ENCODE peak calls at places on chromosomes 6 and 20, in eight cellular contexts. One of them, this sample, is unnamed. For H3K4me1, the result is how much of the 10 kb centered on the place peaks cover.

GRCh38 chr6:56347526-56347925 is 100.1 kb upstream of the COL21A1 start:
- DNase-seq in uterus: no peak
- DNase-seq in transverse colon: no peak
- DNase-seq in lower lobe of right lung: no peak
- DNase-seq in psoas muscle: no peak
- DNase-seq in cardiac muscle cell: no peak
- DNase-seq in hepatocyte: no peak
- DNase-seq in HepG2: no peak
- DNase-seq in this sample: no peak

GRCh38 chr6:7673063-7673536 is 52.8 kb upstream of the BMP6 start:
- DNase-seq in uterus: peak
- DNase-seq in transverse colon: peak
- DNase-seq in lower lobe of right lung: peak
- DNase-seq in psoas muscle: peak
- DNase-seq in cardiac muscle cell: peak
- DNase-seq in hepatocyte: peak
- DNase-seq in HepG2: no peak
- DNase-seq in this sample: peak

GRCh38 chr20:24935140-24935539 is 13.9 kb upstream of the CST7 start:
- DNase-seq in uterus: no peak
- DNase-seq in transverse colon: no peak
- DNase-seq in lower lobe of right lung: peak
- DNase-seq in psoas muscle: no peak
- DNase-seq in cardiac muscle cell: no peak
- DNase-seq in hepatocyte: no peak
- DNase-seq in HepG2: no peak
- DNase-seq in this sample: no peak

GRCh38 chr6:106115231-106115630 is 29.1 kb downstream of the PRDM1 start:
- DNase-seq in uterus: no peak
- DNase-seq in transverse colon: no peak
- DNase-seq in lower lobe of right lung: no peak
- DNase-seq in psoas muscle: no peak
- DNase-seq in cardiac muscle cell: no peak
- DNase-seq in hepatocyte: no peak
- DNase-seq in HepG2: no peak
- DNase-seq in this sample: no peak

GRCh38 chr6:87736809-87737540 is 34.9 kb upstream of the AKIRIN2 start:
- DNase-seq in uterus: no peak
- DNase-seq in transverse colon: no peak
- DNase-seq in lower lobe of right lung: no peak
- DNase-seq in psoas muscle: no peak
- DNase-seq in cardiac muscle cell: no peak
- DNase-seq in hepatocyte: no peak
- DNase-seq in HepG2: no peak
- DNase-seq in this sample: no peak

GRCh38 chr6:159829515-159829914 is 29.4 kb downstream of the PNLDC1 start:
- DNase-seq in uterus: no peak
- DNase-seq in transverse colon: no peak
- DNase-seq in lower lobe of right lung: peak
- DNase-seq in psoas muscle: no peak
- DNase-seq in cardiac muscle cell: no peak
- DNase-seq in hepatocyte: no peak
- DNase-seq in HepG2: no peak
- DNase-seq in this sample: no peak

GRCh38 chr20:32453467-32454163 is 95.5 kb downstream of the ASXL1 start:
- DNase-seq in uterus: no peak
- DNase-seq in transverse colon: no peak
- DNase-seq in lower lobe of right lung: peak
- DNase-seq in psoas muscle: no peak
- DNase-seq in cardiac muscle cell: no peak
- DNase-seq in hepatocyte: no peak
- DNase-seq in HepG2: no peak
- DNase-seq in this sample: no peak

GRCh38 chr6:170026272-170027110 is 264.4 kb downstream of the DLL1 start:
- DNase-seq in uterus: no peak
- DNase-seq in transverse colon: peak
- DNase-seq in lower lobe of right lung: peak
- DNase-seq in psoas muscle: no peak
- DNase-seq in cardiac muscle cell: no peak
- DNase-seq in hepatocyte: peak
- DNase-seq in HepG2: no peak
- DNase-seq in this sample: no peak

GRCh38 chr6:17167327-17167979 is 65.6 kb downstream of the STMND1 start:
- DNase-seq in uterus: no peak
- DNase-seq in transverse colon: peak
- DNase-seq in lower lobe of right lung: peak
- DNase-seq in psoas muscle: peak
- DNase-seq in cardiac muscle cell: peak
- DNase-seq in hepatocyte: peak
- DNase-seq in HepG2: peak
- DNase-seq in this sample: no peak

GRCh38 chr20:19802492-19803158 is 44.6 kb downstream of the RIN2 start:
- DNase-seq in uterus: no peak
- DNase-seq in transverse colon: no peak
- DNase-seq in lower lobe of right lung: no peak
- DNase-seq in psoas muscle: no peak
- DNase-seq in cardiac muscle cell: peak
- DNase-seq in hepatocyte: peak
- DNase-seq in HepG2: peak
- DNase-seq in this sample: no peak

GRCh38 chr6:116586738-116587137 is 15.4 kb downstream of the RWDD1 start:
- DNase-seq in uterus: no peak
- DNase-seq in transverse colon: no peak
- DNase-seq in lower lobe of right lung: no peak
- DNase-seq in psoas muscle: no peak
- DNase-seq in cardiac muscle cell: no peak
- DNase-seq in hepatocyte: no peak
- DNase-seq in HepG2: no peak
- DNase-seq in this sample: no peak

GRCh38 chr20:32993484-32994050 is 10.7 kb downstream of the SUN5 start:
- DNase-seq in uterus: no peak
- DNase-seq in transverse colon: no peak
- DNase-seq in lower lobe of right lung: no peak
- DNase-seq in psoas muscle: no peak
- DNase-seq in cardiac muscle cell: no peak
- DNase-seq in hepatocyte: no peak
- DNase-seq in HepG2: no peak
- DNase-seq in this sample: no peak

GRCh38 chr6:10417681-10418104 is 2.8 kb upstream of the TFAP2A start:
- DNase-seq in uterus: no peak
- DNase-seq in transverse colon: no peak
- DNase-seq in lower lobe of right lung: peak
- DNase-seq in psoas muscle: no peak
- DNase-seq in cardiac muscle cell: no peak
- DNase-seq in hepatocyte: no peak
- DNase-seq in HepG2: no peak
- DNase-seq in this sample: no peak

GRCh38 chr20:51884561-51884960 is 82.2 kb upstream of the SALL4 start:
- DNase-seq in uterus: no peak
- DNase-seq in transverse colon: no peak
- DNase-seq in lower lobe of right lung: no peak
- DNase-seq in psoas muscle: no peak
- DNase-seq in cardiac muscle cell: no peak
- DNase-seq in hepatocyte: no peak
- DNase-seq in HepG2: no peak
- DNase-seq in this sample: no peak

GRCh38 chr6:134814076-134814709 is 135.7 kb downstream of the ALDH8A1 start:
- DNase-seq in uterus: no peak
- DNase-seq in transverse colon: no peak
- DNase-seq in lower lobe of right lung: no peak
- DNase-seq in psoas muscle: no peak
- DNase-seq in cardiac muscle cell: no peak
- DNase-seq in hepatocyte: no peak
- DNase-seq in HepG2: no peak
- DNase-seq in this sample: no peak

GRCh38 chr6:149777624-149778023 is 28.1 kb downstream of the PCMT1 start:
- DNase-seq in uterus: no peak
- DNase-seq in transverse colon: no peak
- DNase-seq in lower lobe of right lung: no peak
- DNase-seq in psoas muscle: no peak
- DNase-seq in cardiac muscle cell: no peak
- DNase-seq in hepatocyte: no peak
- DNase-seq in HepG2: no peak
- DNase-seq in this sample: no peak

GRCh38 chr20:53929974-53930650 is 140.3 kb downstream of the BCAS1 start:
- DNase-seq in uterus: no peak
- DNase-seq in transverse colon: no peak
- DNase-seq in lower lobe of right lung: no peak
- DNase-seq in psoas muscle: no peak
- DNase-seq in cardiac muscle cell: no peak
- DNase-seq in hepatocyte: no peak
- DNase-seq in HepG2: no peak
- DNase-seq in this sample: no peak

GRCh38 chr6:41655706-41656668 is 17.7 kb downstream of the MDFI start:
- DNase-seq in uterus: no peak
- DNase-seq in transverse colon: no peak
- DNase-seq in lower lobe of right lung: peak
- DNase-seq in psoas muscle: no peak
- DNase-seq in cardiac muscle cell: no peak
- DNase-seq in hepatocyte: peak
- DNase-seq in HepG2: no peak
- DNase-seq in this sample: no peak

GRCh38 chr6:32603888-32604287 is 14.2 kb upstream of the HLA-DRB1 start:
- DNase-seq in uterus: no peak
- DNase-seq in transverse colon: no peak
- DNase-seq in lower lobe of right lung: no peak
- DNase-seq in psoas muscle: no peak
- DNase-seq in cardiac muscle cell: no peak
- DNase-seq in hepatocyte: no peak
- DNase-seq in HepG2: no peak
- DNase-seq in this sample: no peak

GRCh38 chr6:52550014-52550575 is 26.8 kb downstream of the TRAM2 start:
- DNase-seq in uterus: no peak
- DNase-seq in transverse colon: no peak
- DNase-seq in lower lobe of right lung: no peak
- DNase-seq in psoas muscle: no peak
- DNase-seq in cardiac muscle cell: no peak
- DNase-seq in hepatocyte: peak
- DNase-seq in HepG2: no peak
- DNase-seq in this sample: no peak
- H3K4me3 ChIP-seq in uterus: no peak
- H3K4me3 ChIP-seq in transverse colon: no peak
- H3K4me3 ChIP-seq in lower lobe of right lung: no peak
- H3K4me3 ChIP-seq in psoas muscle: no peak
- H3K4me3 ChIP-seq in cardiac muscle cell: no peak
- H3K4me3 ChIP-seq in hepatocyte: no peak
- H3K4me3 ChIP-seq in HepG2: no peak
- H3K4me3 ChIP-seq in this sample: no peak

GRCh38 chr6:158268361-158269147 is 43.7 kb upstream of the TULP4 start:
- DNase-seq in uterus: no peak
- DNase-seq in transverse colon: no peak
- DNase-seq in lower lobe of right lung: no peak
- DNase-seq in psoas muscle: no peak
- DNase-seq in cardiac muscle cell: no peak
- DNase-seq in hepatocyte: no peak
- DNase-seq in HepG2: no peak
- DNase-seq in this sample: no peak

GRCh38 chr6:158262755-158263154 is 49.5 kb upstream of the TULP4 start:
- DNase-seq in uterus: no peak
- DNase-seq in transverse colon: no peak
- DNase-seq in lower lobe of right lung: no peak
- DNase-seq in psoas muscle: no peak
- DNase-seq in cardiac muscle cell: no peak
- DNase-seq in hepatocyte: no peak
- DNase-seq in HepG2: no peak
- DNase-seq in this sample: no peak

GRCh38 chr6:158264180-158264579 is 48.1 kb upstream of the TULP4 start:
- DNase-seq in uterus: no peak
- DNase-seq in transverse colon: no peak
- DNase-seq in lower lobe of right lung: no peak
- DNase-seq in psoas muscle: no peak
- DNase-seq in cardiac muscle cell: no peak
- DNase-seq in hepatocyte: no peak
- DNase-seq in HepG2: no peak
- DNase-seq in this sample: no peak

GRCh38 chr6:158269657-158270056 is 42.6 kb upstream of the TULP4 start:
- DNase-seq in uterus: no peak
- DNase-seq in transverse colon: no peak
- DNase-seq in lower lobe of right lung: no peak
- DNase-seq in psoas muscle: no peak
- DNase-seq in cardiac muscle cell: no peak
- DNase-seq in hepatocyte: no peak
- DNase-seq in HepG2: no peak
- DNase-seq in this sample: no peak

GRCh38 chr6:158266131-158266530 is 46.1 kb upstream of the TULP4 start:
- DNase-seq in uterus: no peak
- DNase-seq in transverse colon: no peak
- DNase-seq in lower lobe of right lung: no peak
- DNase-seq in psoas muscle: no peak
- DNase-seq in cardiac muscle cell: no peak
- DNase-seq in hepatocyte: no peak
- DNase-seq in HepG2: no peak
- DNase-seq in this sample: no peak
- TF ChIP-seq CTCF in uterus: no peak
- TF ChIP-seq CTCF in transverse colon: no peak
- TF ChIP-seq CTCF in lower lobe of right lung: no peak
- TF ChIP-seq CTCF in psoas muscle: no peak
- TF ChIP-seq CTCF in cardiac muscle cell: no peak
- TF ChIP-seq CTCF in hepatocyte: no peak
- TF ChIP-seq CTCF in HepG2: no peak
- TF ChIP-seq CTCF in this sample: no peak

DNA sequence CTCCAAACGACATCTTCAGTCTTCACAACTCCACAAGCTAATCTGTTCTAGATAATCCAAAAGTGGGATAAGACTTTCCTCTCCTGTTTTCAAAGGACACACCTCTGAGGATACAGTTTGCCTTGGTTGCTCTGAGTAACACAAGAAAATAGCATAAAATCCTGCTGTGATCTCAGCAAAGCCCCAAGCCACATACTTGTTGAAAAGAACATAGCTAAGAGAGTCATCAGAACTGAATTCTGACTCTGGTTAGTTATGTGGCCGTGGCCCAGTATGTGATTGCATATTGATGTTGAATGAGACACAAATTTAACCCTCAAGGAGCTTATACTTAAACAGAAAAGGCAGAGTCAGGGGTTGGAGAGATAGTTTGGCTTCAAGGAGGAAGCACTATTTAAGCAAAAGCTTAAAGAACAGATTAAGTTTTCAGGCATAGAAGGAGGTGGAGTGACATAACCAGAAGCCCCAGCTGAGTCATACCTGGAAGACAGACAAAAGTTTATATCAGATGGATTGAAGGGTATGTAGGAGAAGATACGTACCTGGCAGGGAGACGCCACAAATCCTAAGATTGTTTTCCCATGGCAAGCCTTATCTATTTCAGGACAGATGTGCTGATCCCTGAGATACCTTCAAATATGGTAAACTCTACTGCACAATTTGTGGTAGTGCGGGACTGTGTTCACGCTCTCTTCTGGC is 41.2 kb downstream of the OPN5 start:
- DNase-seq in uterus: no peak
- DNase-seq in transverse colon: no peak
- DNase-seq in lower lobe of right lung: no peak
- DNase-seq in psoas muscle: no peak
- DNase-seq in cardiac muscle cell: no peak
- DNase-seq in hepatocyte: no peak
- DNase-seq in HepG2: no peak
- DNase-seq in this sample: no peak
- H3K4me1 ChIP-seq in uterus: under half
- H3K4me1 ChIP-seq in transverse colon: under half
- H3K4me1 ChIP-seq in lower lobe of right lung: under half
- H3K4me1 ChIP-seq in psoas muscle: under half
- H3K4me1 ChIP-seq in cardiac muscle cell: under half
- H3K4me1 ChIP-seq in hepatocyte: under half
- H3K4me1 ChIP-seq in HepG2: under half
- H3K4me1 ChIP-seq in this sample: under half

GRCh38 chr6:44678252-44678935 is 290.9 kb downstream of the CDC5L start:
- DNase-seq in uterus: no peak
- DNase-seq in transverse colon: no peak
- DNase-seq in lower lobe of right lung: no peak
- DNase-seq in psoas muscle: no peak
- DNase-seq in cardiac muscle cell: no peak
- DNase-seq in hepatocyte: no peak
- DNase-seq in HepG2: no peak
- DNase-seq in this sample: no peak
- H3K4me3 ChIP-seq in uterus: no peak
- H3K4me3 ChIP-seq in transverse colon: no peak
- H3K4me3 ChIP-seq in lower lobe of right lung: no peak
- H3K4me3 ChIP-seq in psoas muscle: no peak
- H3K4me3 ChIP-seq in cardiac muscle cell: no peak
- H3K4me3 ChIP-seq in hepatocyte: no peak
- H3K4me3 ChIP-seq in HepG2: no peak
- H3K4me3 ChIP-seq in this sample: no peak